ENCODE peak calls at places on chromosomes 2 and 18, in six cellular contexts. J, Y, G, A, N and F are unnamed samples. For H3K27me3, the result is how much of the 10 kb centered on the place peaks cover.

GRCh38 chr2:158130832-158131473 is 29.3 kb downstream of the UPP2 start:
- DNase-seq in J (no peak), Y (no peak), G (no peak), A (no peak), N (no peak), F (no peak)

GRCh38 chr2:232028631-232029030 is 67.1 kb downstream of the DIS3L2 start:
- DNase-seq in J (peak), Y (no peak), G (no peak), A (no peak), N (no peak), F (no peak)

GRCh38 chr2:113877651-113878594 is 12.0 kb upstream of the ACTR3 start:
- DNase-seq in J (no peak), Y (no peak), G (no peak), A (no peak), N (no peak), F (no peak)

GRCh38 chr2:98524168-98524567 is 79.5 kb downstream of the INPP4A start:
- DNase-seq in J (peak), Y (no peak), G (no peak), A (no peak), N (no peak), F (no peak)

GRCh38 chr2:172674034-172674967 is 61.3 kb upstream of the RAPGEF4 start:
- DNase-seq in J (peak), Y (no peak), G (no peak), A (peak), N (no peak), F (no peak)

GRCh38 chr2:238202326-238203103 is 980 bp downstream of the ILKAP start:
- DNase-seq in J (peak), Y (no peak), G (no peak), A (no peak), N (no peak), F (no peak)

GRCh38 chr18:38262666-38263065 is 697.1 kb upstream of the CELF4 start:
- DNase-seq in J (no peak), Y (no peak), G (no peak), A (no peak), N (no peak), F (no peak)

GRCh38 chr2:233037078-233037477 is 4.6 kb downstream of the NEU2 start:
- DNase-seq in J (peak), Y (no peak), G (no peak), A (no peak), N (no peak), F (no peak)

GRCh38 chr2:216051350-216051749 is 30.3 kb downstream of the PECR start:
- DNase-seq in J (no peak), Y (no peak), G (no peak), A (no peak), N (no peak), F (no peak)

GRCh38 chr2:64743739-64744330 is 90.1 kb upstream of the SERTAD2 start:
- DNase-seq in J (no peak), Y (no peak), G (no peak), A (no peak), N (no peak), F (no peak)

GRCh38 chr2:1884933-1885580 is 140.7 kb upstream of the PXDN start:
- DNase-seq in J (peak), Y (no peak), G (no peak), A (no peak), N (no peak), F (peak)

GRCh38 chr2:189178726-189179606 is 595 bp downstream of the COL5A2 start:
- DNase-seq in J (peak), Y (no peak), G (no peak), A (no peak), N (peak), F (no peak)

GRCh38 chr2:215188078-215188477 is 49.7 kb upstream of the ABCA12 start:
- DNase-seq in J (peak), Y (no peak), G (no peak), A (no peak), N (no peak), F (no peak)

GRCh38 chr2:32008811-32009478 is 1.9 kb downstream of the MEMO1 start:
- DNase-seq in J (peak), Y (no peak), G (no peak), A (no peak), N (no peak), F (no peak)

GRCh38 chr18:42030586-42031182 is 75.7 kb downstream of the PIK3C3 start:
- DNase-seq in J (peak), Y (no peak), G (no peak), A (no peak), N (no peak), F (no peak)

GRCh38 chr2:3334392-3334791 is 43.2 kb downstream of the EIPR1 start:
- DNase-seq in J (no peak), Y (no peak), G (no peak), A (no peak), N (no peak), F (no peak)

GRCh38 chr2:67846341-67847070 is 216.3 kb downstream of the C1D start:
- DNase-seq in J (peak), Y (peak), G (peak), A (peak), N (peak), F (peak)

GRCh38 chr2:172273910-172274571 is 153.3 kb upstream of the ITGA6 start:
- DNase-seq in J (no peak), Y (no peak), G (no peak), A (no peak), N (no peak), F (no peak)

GRCh38 chr2:207928079-207928478 is 97.2 kb downstream of the PLEKHM3 start:
- DNase-seq in J (no peak), Y (no peak), G (no peak), A (no peak), N (no peak), F (no peak)

GRCh38 chr2:48912110-48912509 is 156.6 kb upstream of the LHCGR start:
- DNase-seq in J (peak), Y (no peak), G (no peak), A (no peak), N (no peak), F (no peak)

GRCh38 chr2:156046900-156047299 is 285.6 kb downstream of the NR4A2 start:
- DNase-seq in J (no peak), Y (no peak), G (no peak), A (no peak), N (no peak), F (no peak)

GRCh38 chr2:75475049-75475448 is 85.7 kb downstream of the EVA1A start:
- DNase-seq in J (no peak), Y (no peak), G (no peak), A (no peak), N (no peak), F (no peak)

GRCh38 chr2:29921560-29921915 is at the start of gene ALK:
- DNase-seq in J (peak), Y (peak), G (peak), A (peak), N (peak), F (peak)

GRCh38 chr18:13247506-13247905 is 28.9 kb downstream of the LDLRAD4 start:
- DNase-seq in J (no peak), Y (peak), G (no peak), A (no peak), N (no peak), F (no peak)

GRCh38 chr2:61011649-61012048 is 5.9 kb upstream of the PEX13 start:
- DNase-seq in J (peak), Y (no peak), G (no peak), A (no peak), N (peak), F (no peak)

GRCh38 chr18:13513015-13513414 is 213.3 kb downstream of the FAM210A start:
- DNase-seq in J (no peak), Y (no peak), G (no peak), A (peak), N (no peak), F (no peak)

GRCh38 chr2:96542357-96542977 is 5.9 kb downstream of the ARID5A start:
- DNase-seq in J (no peak), Y (no peak), G (no peak), A (no peak), N (no peak), F (no peak)

GRCh38 chr2:30675758-30676157 is 131.5 kb downstream of the CAPN13 start:
- DNase-seq in J (no peak), Y (no peak), G (no peak), A (no peak), N (no peak), F (no peak)

GRCh38 chr2:164597988-164598387 is 23.3 kb downstream of the GRB14 start:
- DNase-seq in J (no peak), Y (no peak), G (no peak), A (no peak), N (no peak), F (no peak)

GRCh38 chr2:158716921-158717320 is 78.2 kb upstream of the DAPL1 start:
- DNase-seq in J (no peak), Y (no peak), G (no peak), A (no peak), N (no peak), F (no peak)

GRCh38 chr2:170873035-170873692 is 55.9 kb upstream of the GORASP2 start:
- DNase-seq in J (peak), Y (peak), G (peak), A (peak), N (peak), F (peak)

GRCh38 chr2:41782306-41783158 is 265.3 kb upstream of the PKDCC start:
- DNase-seq in J (peak), Y (no peak), G (no peak), A (no peak), N (peak), F (no peak)

GRCh38 chr18:44654555-44654954 is 26.1 kb upstream of the SETBP1 start:
- DNase-seq in J (peak), Y (no peak), G (no peak), A (no peak), N (no peak), F (no peak)

GRCh38 chr2:128306081-128306930 is 12.4 kb downstream of the HS6ST1 start:
- DNase-seq in J (peak), Y (peak), G (no peak), A (peak), N (peak), F (no peak)

GRCh38 chr2:72148975-72149555 is 1.4 kb upstream of the CYP26B1 start:
- DNase-seq in J (peak), Y (peak), G (no peak), A (peak), N (peak), F (no peak)

GRCh38 chr2:37020212-37020886 is 54.0 kb upstream of the STRN start:
- DNase-seq in J (peak), Y (peak), G (peak), A (peak), N (peak), F (peak)

GRCh38 chr2:45782968-45783367 is 131.5 kb downstream of the PRKCE start:
- DNase-seq in J (no peak), Y (no peak), G (no peak), A (no peak), N (no peak), F (no peak)

GRCh38 chr2:200306969-200307811 is 697 bp downstream of the SPATS2L start:
- DNase-seq in J (peak), Y (peak), G (no peak), A (peak), N (peak), F (no peak)
- H3K4me3 ChIP-seq in J (peak), Y (peak), G (peak), A (peak), N (peak), F (peak)

GRCh38 chr18:61710082-61710620 is 182.7 kb downstream of the RNF152 start:
- DNase-seq in J (no peak), Y (no peak), G (no peak), A (no peak), N (no peak), F (no peak)
- H3K27ac ChIP-seq in J (no peak), Y (no peak), G (no peak), A (no peak), N (no peak), F (no peak)

GRCh38 chr18:74562775-74563174 is 28.5 kb downstream of the CNDP1 start:
- DNase-seq in J (no peak), Y (no peak), G (no peak), A (no peak), N (no peak), F (no peak)

GRCh38 chr18:74556166-74556565 is 21.9 kb downstream of the CNDP1 start:
- DNase-seq in J (no peak), Y (no peak), G (no peak), A (no peak), N (no peak), F (no peak)

GRCh38 chr18:74562080-74562725 is 27.9 kb downstream of the CNDP1 start:
- DNase-seq in J (no peak), Y (no peak), G (no peak), A (no peak), N (no peak), F (no peak)

GRCh38 chr18:74564012-74564411 is 29.7 kb downstream of the CNDP1 start:
- DNase-seq in J (no peak), Y (no peak), G (no peak), A (no peak), N (no peak), F (no peak)

DNA sequence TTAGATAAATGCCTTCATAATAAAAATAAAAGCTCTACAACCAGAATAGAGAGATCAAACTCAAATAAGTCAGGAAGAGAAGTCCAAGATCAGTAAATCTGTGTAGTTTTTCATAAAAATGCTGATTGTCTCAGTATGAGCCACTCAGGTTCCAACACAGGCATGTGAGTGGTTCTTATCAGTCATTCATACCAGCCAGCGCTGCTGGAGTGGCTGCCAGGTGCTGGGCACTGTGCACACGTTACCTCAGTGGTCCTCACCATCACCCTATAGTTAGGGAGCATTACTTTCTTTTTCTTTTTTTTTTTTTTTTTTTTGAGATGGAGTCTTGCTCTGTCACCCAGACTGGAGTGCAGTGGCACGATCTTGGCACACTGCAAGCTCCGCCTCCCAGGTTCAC is 23.8 kb downstream of the CNDP1 start:
- DNase-seq in J (no peak), Y (no peak), G (no peak), A (no peak), N (no peak), F (no peak)
- H3K27me3 ChIP-seq in J (under half), Y (under half), G (under half), A (under half), N (under half), F (under half)

GRCh38 chr2:119681196-119681867 is 2.3 kb downstream of the TMEM177 start:
- DNase-seq in J (no peak), Y (no peak), G (no peak), A (no peak), N (no peak), F (no peak)
- H3K4me3 ChIP-seq in J (no peak), Y (no peak), G (no peak), A (no peak), N (no peak), F (no peak)

GRCh38 chr2:217654173-217654572 is 348.6 kb downstream of the TNS1 start:
- DNase-seq in J (no peak), Y (no peak), G (no peak), A (no peak), N (no peak), F (no peak)
- H3K27ac ChIP-seq in J (no peak), Y (no peak), G (peak), A (no peak), N (peak), F (peak)

DNA sequence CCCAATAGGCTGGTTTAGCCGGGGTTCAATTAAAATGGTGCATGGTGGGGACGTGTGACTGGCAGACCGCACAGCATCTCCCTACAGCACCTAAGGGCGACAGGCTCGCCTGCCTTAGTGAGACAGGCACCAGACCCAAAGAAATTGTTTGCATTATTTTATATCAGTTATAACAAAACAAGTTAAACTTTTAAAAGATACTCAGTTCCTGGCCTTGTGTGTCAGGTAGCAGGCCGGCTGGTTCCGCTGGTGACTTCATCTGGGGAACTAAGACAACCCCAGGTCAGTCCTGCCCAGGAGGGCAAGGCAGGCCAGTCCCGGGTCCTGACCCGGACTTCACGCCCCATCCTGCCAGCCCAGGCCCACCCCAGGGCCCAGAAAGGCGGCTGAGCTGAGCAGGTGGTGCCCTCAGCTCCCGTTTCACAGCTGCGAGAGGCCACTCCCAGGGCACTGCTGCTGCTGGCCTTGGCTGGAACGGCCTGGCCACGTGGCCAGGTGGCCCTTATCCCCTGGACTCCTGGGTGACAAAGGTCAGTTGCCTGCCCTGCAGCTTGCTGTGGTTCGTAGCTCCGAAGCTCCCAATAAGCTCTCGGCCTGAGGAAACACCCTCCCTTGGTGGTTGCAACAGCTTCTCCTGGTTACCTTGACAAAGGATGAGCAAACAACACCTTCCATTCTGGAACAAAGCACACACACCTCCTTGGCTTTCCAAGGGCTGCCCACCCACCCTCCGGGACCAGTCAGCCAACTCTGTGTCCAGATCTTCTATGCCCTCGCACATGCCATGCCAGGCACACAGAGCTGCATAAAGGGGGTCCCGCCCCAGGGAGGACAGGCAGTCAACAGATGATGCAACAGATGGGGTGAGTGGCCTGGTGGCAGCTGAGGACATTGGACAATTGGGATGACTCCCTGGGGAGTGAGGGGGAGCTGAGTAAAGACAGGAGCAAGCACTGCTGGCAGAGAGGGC is 11.3 kb upstream of the AGXT start:
- DNase-seq in J (no peak), Y (peak), G (no peak), A (no peak), N (no peak), F (no peak)
- H3K27me3 ChIP-seq in J (under half), Y (under half), G (under half), A (under half), N (under half), F (under half)

GRCh38 chr2:20091305-20091991 is 40.0 kb upstream of the LAPTM4A start:
- DNase-seq in J (peak), Y (peak), G (no peak), A (peak), N (peak), F (no peak)
- H3K4me3 ChIP-seq in J (no peak), Y (no peak), G (peak), A (no peak), N (no peak), F (no peak)